ENCODE peak calls at places on chromosomes 11 and 22, in nine cellular contexts. One of them, this sample, is unnamed.

GRCh38 chr11:11263238-11264030 is 89.6 kb downstream of the CSNK2A3 start:
- DNase-seq in EL: peak; percentile 20
- DNase-seq in T47D: no peak
- DNase-seq in CD4-positive, alpha-beta T cell: no peak
- DNase-seq in iris pigment epithelial cell: peak; percentile 4
- DNase-seq in WTC11: no peak
- DNase-seq in sciatic nerve: no peak
- DNase-seq in stimulated activated CD4-positive, alpha-beta T cell treated with anti-CD3 and anti-CD28 coated beads, TNF-alpha, amount 100 ng/mL, for 1 hour: no peak
- DNase-seq in upper lobe of right lung: no peak
- DNase-seq in this sample: no peak

GRCh38 chr11:114892381-114893197 is 214.3 kb downstream of the NXPE2 start:
- DNase-seq in iris pigment epithelial cell: no peak
- DNase-seq in WTC11: peak; percentile 61
- DNase-seq in EL: no peak
- DNase-seq in CD4-positive, alpha-beta T cell: no peak
- DNase-seq in T47D: no peak
- DNase-seq in sciatic nerve: no peak
- DNase-seq in upper lobe of right lung: no peak
- DNase-seq in stimulated activated CD4-positive, alpha-beta T cell treated with anti-CD3 and anti-CD28 coated beads, TNF-alpha, amount 100 ng/mL, for 1 hour: no peak
- DNase-seq in this sample: no peak

GRCh38 chr22:35739076-35739475 is 21.4 kb downstream of the APOL5 start:
- DNase-seq in T47D: no peak
- DNase-seq in WTC11: no peak
- DNase-seq in EL: no peak
- DNase-seq in stimulated activated CD4-positive, alpha-beta T cell treated with anti-CD3 and anti-CD28 coated beads, TNF-alpha, amount 100 ng/mL, for 1 hour: no peak
- DNase-seq in upper lobe of right lung: no peak
- DNase-seq in sciatic nerve: no peak
- DNase-seq in CD4-positive, alpha-beta T cell: no peak
- DNase-seq in iris pigment epithelial cell: no peak
- DNase-seq in this sample: no peak

GRCh38 chr11:16891964-16892363 is 122.2 kb downstream of the PLEKHA7 start:
- DNase-seq in CD4-positive, alpha-beta T cell: no peak
- DNase-seq in iris pigment epithelial cell: peak; percentile 82
- DNase-seq in sciatic nerve: no peak
- DNase-seq in stimulated activated CD4-positive, alpha-beta T cell treated with anti-CD3 and anti-CD28 coated beads, TNF-alpha, amount 100 ng/mL, for 1 hour: no peak
- DNase-seq in T47D: no peak
- DNase-seq in WTC11: no peak
- DNase-seq in upper lobe of right lung: no peak
- DNase-seq in EL: peak; percentile 95
- DNase-seq in this sample: no peak

GRCh38 chr11:120372296-120372695 is 36.1 kb downstream of the ARHGEF12 start:
- DNase-seq in upper lobe of right lung: no peak
- DNase-seq in EL: no peak
- DNase-seq in WTC11: no peak
- DNase-seq in stimulated activated CD4-positive, alpha-beta T cell treated with anti-CD3 and anti-CD28 coated beads, TNF-alpha, amount 100 ng/mL, for 1 hour: no peak
- DNase-seq in T47D: no peak
- DNase-seq in iris pigment epithelial cell: no peak
- DNase-seq in sciatic nerve: no peak
- DNase-seq in CD4-positive, alpha-beta T cell: no peak
- DNase-seq in this sample: no peak

GRCh38 chr11:102012946-102013345 is 34.3 kb upstream of the CFAP300 start:
- DNase-seq in upper lobe of right lung: no peak
- DNase-seq in CD4-positive, alpha-beta T cell: no peak
- DNase-seq in sciatic nerve: no peak
- DNase-seq in T47D: no peak
- DNase-seq in iris pigment epithelial cell: peak; percentile 28
- DNase-seq in EL: peak; percentile 21
- DNase-seq in stimulated activated CD4-positive, alpha-beta T cell treated with anti-CD3 and anti-CD28 coated beads, TNF-alpha, amount 100 ng/mL, for 1 hour: no peak
- DNase-seq in WTC11: no peak
- DNase-seq in this sample: no peak

GRCh38 chr11:67031791-67032561 is 9.0 kb downstream of the SYT12 start:
- DNase-seq in stimulated activated CD4-positive, alpha-beta T cell treated with anti-CD3 and anti-CD28 coated beads, TNF-alpha, amount 100 ng/mL, for 1 hour: no peak
- DNase-seq in iris pigment epithelial cell: peak; percentile 69
- DNase-seq in EL: peak; percentile 67
- DNase-seq in sciatic nerve: no peak
- DNase-seq in upper lobe of right lung: no peak
- DNase-seq in T47D: no peak
- DNase-seq in CD4-positive, alpha-beta T cell: no peak
- DNase-seq in WTC11: no peak
- DNase-seq in this sample: no peak

GRCh38 chr22:17883356-17883755 is 109.1 kb upstream of the BID start:
- DNase-seq in WTC11: no peak
- DNase-seq in iris pigment epithelial cell: no peak
- DNase-seq in CD4-positive, alpha-beta T cell: no peak
- DNase-seq in stimulated activated CD4-positive, alpha-beta T cell treated with anti-CD3 and anti-CD28 coated beads, TNF-alpha, amount 100 ng/mL, for 1 hour: no peak
- DNase-seq in sciatic nerve: no peak
- DNase-seq in upper lobe of right lung: no peak
- DNase-seq in EL: no peak
- DNase-seq in T47D: no peak
- DNase-seq in this sample: no peak

GRCh38 chr11:44760917-44761545 is 34.3 kb downstream of the TSPAN18 start:
- DNase-seq in sciatic nerve: peak; percentile 59
- DNase-seq in iris pigment epithelial cell: peak; percentile 90
- DNase-seq in stimulated activated CD4-positive, alpha-beta T cell treated with anti-CD3 and anti-CD28 coated beads, TNF-alpha, amount 100 ng/mL, for 1 hour: no peak
- DNase-seq in EL: peak; percentile 84
- DNase-seq in WTC11: peak; percentile 66
- DNase-seq in CD4-positive, alpha-beta T cell: no peak
- DNase-seq in upper lobe of right lung: no peak
- DNase-seq in T47D: no peak
- DNase-seq in this sample: no peak

GRCh38 chr11:70353329-70353728 is 45.0 kb upstream of the CTTN start:
- DNase-seq in sciatic nerve: no peak
- DNase-seq in stimulated activated CD4-positive, alpha-beta T cell treated with anti-CD3 and anti-CD28 coated beads, TNF-alpha, amount 100 ng/mL, for 1 hour: no peak
- DNase-seq in iris pigment epithelial cell: no peak
- DNase-seq in upper lobe of right lung: no peak
- DNase-seq in CD4-positive, alpha-beta T cell: no peak
- DNase-seq in T47D: no peak
- DNase-seq in WTC11: no peak
- DNase-seq in EL: no peak
- DNase-seq in this sample: no peak

GRCh38 chr11:96199563-96200025 is 143.4 kb downstream of the MAML2 start:
- DNase-seq in EL: peak; percentile 35
- DNase-seq in CD4-positive, alpha-beta T cell: no peak
- DNase-seq in stimulated activated CD4-positive, alpha-beta T cell treated with anti-CD3 and anti-CD28 coated beads, TNF-alpha, amount 100 ng/mL, for 1 hour: no peak
- DNase-seq in WTC11: no peak
- DNase-seq in sciatic nerve: no peak
- DNase-seq in iris pigment epithelial cell: peak; percentile 94
- DNase-seq in upper lobe of right lung: no peak
- DNase-seq in T47D: no peak
- DNase-seq in this sample: no peak

GRCh38 chr11:109554951-109555350 is 133.0 kb downstream of the C11orf87 start:
- DNase-seq in stimulated activated CD4-positive, alpha-beta T cell treated with anti-CD3 and anti-CD28 coated beads, TNF-alpha, amount 100 ng/mL, for 1 hour: no peak
- DNase-seq in EL: no peak
- DNase-seq in WTC11: no peak
- DNase-seq in sciatic nerve: no peak
- DNase-seq in T47D: no peak
- DNase-seq in CD4-positive, alpha-beta T cell: no peak
- DNase-seq in iris pigment epithelial cell: peak; percentile 5
- DNase-seq in upper lobe of right lung: no peak
- DNase-seq in this sample: no peak

GRCh38 chr11:95534809-95535208 is 254.8 kb downstream of the FAM76B start:
- DNase-seq in stimulated activated CD4-positive, alpha-beta T cell treated with anti-CD3 and anti-CD28 coated beads, TNF-alpha, amount 100 ng/mL, for 1 hour: no peak
- DNase-seq in sciatic nerve: no peak
- DNase-seq in upper lobe of right lung: no peak
- DNase-seq in T47D: no peak
- DNase-seq in iris pigment epithelial cell: no peak
- DNase-seq in WTC11: no peak
- DNase-seq in EL: no peak
- DNase-seq in CD4-positive, alpha-beta T cell: no peak
- DNase-seq in this sample: no peak

GRCh38 chr22:38924197-38924952 is 33.0 kb upstream of the APOBEC3A start:
- DNase-seq in EL: peak; percentile 93
- DNase-seq in WTC11: no peak
- DNase-seq in upper lobe of right lung: peak; percentile 83
- DNase-seq in iris pigment epithelial cell: peak; percentile 91
- DNase-seq in T47D: peak; percentile 48
- DNase-seq in sciatic nerve: peak; percentile 86
- DNase-seq in CD4-positive, alpha-beta T cell: no peak
- DNase-seq in stimulated activated CD4-positive, alpha-beta T cell treated with anti-CD3 and anti-CD28 coated beads, TNF-alpha, amount 100 ng/mL, for 1 hour: no peak
- DNase-seq in this sample: peak; percentile 55

GRCh38 chr11:104163100-104164027 is 583 bp downstream of the PDGFD start:
- DNase-seq in WTC11: peak; percentile 48
- DNase-seq in iris pigment epithelial cell: peak; percentile 54
- DNase-seq in CD4-positive, alpha-beta T cell: no peak
- DNase-seq in sciatic nerve: peak; percentile 62
- DNase-seq in EL: peak; percentile 8
- DNase-seq in stimulated activated CD4-positive, alpha-beta T cell treated with anti-CD3 and anti-CD28 coated beads, TNF-alpha, amount 100 ng/mL, for 1 hour: no peak
- DNase-seq in upper lobe of right lung: no peak
- DNase-seq in T47D: no peak
- DNase-seq in this sample: no peak

GRCh38 chr11:18321622-18321990 is 334 bp downstream of the HPS5 start:
- DNase-seq in iris pigment epithelial cell: peak; percentile 8
- DNase-seq in CD4-positive, alpha-beta T cell: no peak
- DNase-seq in WTC11: no peak
- DNase-seq in stimulated activated CD4-positive, alpha-beta T cell treated with anti-CD3 and anti-CD28 coated beads, TNF-alpha, amount 100 ng/mL, for 1 hour: no peak
- DNase-seq in T47D: no peak
- DNase-seq in upper lobe of right lung: no peak
- DNase-seq in EL: no peak
- DNase-seq in sciatic nerve: no peak
- DNase-seq in this sample: no peak

GRCh38 chr11:2489103-2489502 is 44.3 kb downstream of the KCNQ1 start:
- DNase-seq in iris pigment epithelial cell: no peak
- DNase-seq in stimulated activated CD4-positive, alpha-beta T cell treated with anti-CD3 and anti-CD28 coated beads, TNF-alpha, amount 100 ng/mL, for 1 hour: no peak
- DNase-seq in T47D: no peak
- DNase-seq in CD4-positive, alpha-beta T cell: no peak
- DNase-seq in WTC11: no peak
- DNase-seq in sciatic nerve: no peak
- DNase-seq in EL: no peak
- DNase-seq in upper lobe of right lung: no peak
- DNase-seq in this sample: no peak

This sample was measured in pons.